ENCODE peak calls at places on chromosomes 2 and 18, in eight cellular contexts. R is GM23338, Q is prostate gland, H is Karpas-422, T is IMR-90, Y is SJSA1, B is K562, L is GM23248. X is an unnamed sample.

GRCh38 chr18:79797518-79798345 is at the start of gene KCNG2:
- DNase-seq in T (no peak), R (peak; percentile 67), Q (no peak), Y (no peak), H (no peak), B (no peak), L (peak; percentile 42), X (no peak)

GRCh38 chr2:241804326-241805276 is 4.4 kb upstream of the NEU4 start:
- DNase-seq in Q (no peak), Y (peak; percentile 41), T (no peak), B (peak; percentile 45), L (no peak), H (peak; percentile 69), R (peak; percentile 59), X (no peak)

GRCh38 chr2:159119652-159120257 is 151.3 kb downstream of the TANC1 start:
- DNase-seq in L (peak; percentile 52), R (no peak), H (no peak), T (peak; percentile 56), B (no peak), Q (no peak), Y (no peak), X (no peak)

GRCh38 chr2:186349508-186349907 is 136.6 kb upstream of the ZC3H15 start:
- DNase-seq in R (no peak), H (no peak), T (peak; percentile 90), Q (no peak), L (peak; percentile 80), B (no peak), Y (no peak), X (no peak)

GRCh38 chr2:175234153-175234552 is 52.6 kb upstream of the ATP5MC3 start:
- DNase-seq in Y (no peak), T (no peak), Q (peak; percentile 9), R (no peak), B (no peak), H (no peak), L (no peak), X (no peak)

GRCh38 chr2:207236156-207236935 is 70.6 kb upstream of the KLF7 start:
- DNase-seq in T (no peak), H (no peak), R (no peak), Y (no peak), B (no peak), Q (no peak), L (no peak), X (no peak)

GRCh38 chr2:239318790-239319189 is 82.0 kb downstream of the HDAC4 start:
- DNase-seq in R (no peak), Y (peak; percentile 29), B (peak; percentile 76), L (peak; percentile 55), T (peak; percentile 20), H (no peak), Q (no peak), X (no peak)

GRCh38 chr18:79644666-79645057 is 34.9 kb upstream of the CTDP1 start:
- DNase-seq in T (peak; percentile 74), B (no peak), Y (no peak), Q (no peak), L (no peak), H (no peak), R (no peak), X (no peak)

GRCh38 chr2:240237609-240238151 is 97.2 kb upstream of the OTOS start:
- DNase-seq in H (no peak), Q (no peak), Y (no peak), T (peak; percentile 85), R (no peak), B (no peak), L (peak; percentile 83), X (no peak)

GRCh38 chr18:76564117-76564516 is 69.1 kb upstream of the ZNF516 start:
- DNase-seq in T (peak; percentile 89), R (no peak), H (no peak), Q (no peak), L (peak; percentile 78), Y (no peak), B (no peak), X (no peak)

GRCh38 chr2:159130302-159130701 is 156.2 kb downstream of the WDSUB1 start:
- DNase-seq in H (no peak), Q (no peak), B (peak; percentile 40), Y (peak; percentile 58), R (no peak), L (no peak), T (no peak), X (no peak)

GRCh38 chr2:125858366-125858765 is 797.6 kb upstream of the GYPC start:
- DNase-seq in T (no peak), R (peak; percentile 9), B (no peak), Y (no peak), Q (no peak), H (no peak), L (no peak), X (no peak)

GRCh38 chr2:235492850-235493344 is 946 bp upstream of the AGAP1 start:
- DNase-seq in Y (no peak), T (no peak), H (no peak), R (peak; percentile 73), L (peak; percentile 26), Q (no peak), B (no peak), X (no peak)
- H3K4me3 ChIP-seq in Y (no peak overlapping the region), T (peak overlapping the region; percentile 99), H (no peak overlapping the region), R (peak overlapping the region; percentile 78), L (peak overlapping the region; percentile 78), Q (peak overlapping the region; percentile 63), B (no peak overlapping the region), X (peak overlapping the region; percentile 81)

GRCh38 chr2:71481111-71481510 is 27.8 kb downstream of the DYSF start:
- DNase-seq in L (no peak), R (no peak), Y (no peak), B (no peak), T (no peak), Q (no peak), H (no peak), X (no peak)
- H3K4me1 ChIP-seq in L (no peaks in the 10 kb centered on the region), R (no peaks in the 10 kb centered on the region), Y (peaks cover 15% of the 10 kb centered on the region), B (no peaks in the 10 kb centered on the region), T (no peaks in the 10 kb centered on the region), Q (no peaks in the 10 kb centered on the region), H (peaks cover 11% of the 10 kb centered on the region), X (peaks cover 2% of the 10 kb centered on the region)

DNA sequence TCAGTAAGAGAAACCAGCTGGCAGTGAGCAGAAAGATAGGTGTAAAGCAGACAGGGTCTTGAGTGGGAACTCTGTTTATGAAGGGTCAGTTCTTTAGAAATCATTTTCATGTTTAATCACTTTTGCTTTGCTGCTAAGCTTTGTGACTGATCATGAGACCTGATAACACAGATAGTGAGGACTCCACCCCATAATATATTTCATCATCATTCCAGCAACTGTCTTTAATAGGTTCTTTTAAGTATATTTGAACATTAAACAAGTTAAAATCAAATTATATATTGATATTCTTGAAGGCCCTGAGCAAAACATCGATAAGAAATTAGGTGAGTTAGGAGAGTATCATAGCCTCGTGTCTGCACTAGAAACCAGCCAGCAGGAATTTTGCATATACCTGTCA is 31.7 kb downstream of the HADHB start:
- DNase-seq in B (no peak), T (no peak), H (no peak), L (no peak), Q (no peak), R (no peak), Y (no peak), X (no peak)
- H3K36me3 ChIP-seq in B (peaks cover 72% of the 10 kb centered on the region), T (peaks cover 28% of the 10 kb centered on the region), H (peaks cover 16% of the 10 kb centered on the region), L (peaks cover 36% of the 10 kb centered on the region), Q (no peaks in the 10 kb centered on the region), R (peaks cover 15% of the 10 kb centered on the region), Y (peaks cover 51% of the 10 kb centered on the region), X (no peaks in the 10 kb centered on the region)

DNA sequence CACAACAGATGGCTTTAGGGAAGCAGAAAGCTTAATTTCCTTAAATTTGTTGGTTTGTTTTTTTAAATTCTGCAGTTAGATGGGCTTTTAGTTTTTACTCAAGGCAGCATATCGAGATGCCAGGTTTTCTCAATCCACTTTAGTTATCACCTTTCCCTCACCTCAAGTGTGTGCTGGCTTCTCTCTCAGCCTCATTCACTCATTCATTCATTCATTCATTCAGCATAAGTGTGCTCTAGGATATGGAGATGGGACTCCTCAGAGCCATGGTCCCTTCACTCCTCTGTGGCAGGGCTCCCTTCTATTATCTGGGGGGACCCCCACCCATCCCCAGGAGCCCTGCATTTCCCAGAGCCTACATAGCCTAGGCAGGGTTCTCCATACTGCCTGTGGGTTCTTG is 19.0 kb downstream of the VIL1 start:
- DNase-seq in Q (no peak), Y (no peak), B (no peak), L (no peak), H (peak; percentile 16), R (no peak), T (no peak), X (no peak)
- H3K4me3 ChIP-seq in Q (no peak overlapping the region), Y (no peak overlapping the region), B (no peak overlapping the region), L (no peak overlapping the region), H (no peak overlapping the region), R (no peak overlapping the region), T (no peak overlapping the region), X (no peak overlapping the region)

DNA sequence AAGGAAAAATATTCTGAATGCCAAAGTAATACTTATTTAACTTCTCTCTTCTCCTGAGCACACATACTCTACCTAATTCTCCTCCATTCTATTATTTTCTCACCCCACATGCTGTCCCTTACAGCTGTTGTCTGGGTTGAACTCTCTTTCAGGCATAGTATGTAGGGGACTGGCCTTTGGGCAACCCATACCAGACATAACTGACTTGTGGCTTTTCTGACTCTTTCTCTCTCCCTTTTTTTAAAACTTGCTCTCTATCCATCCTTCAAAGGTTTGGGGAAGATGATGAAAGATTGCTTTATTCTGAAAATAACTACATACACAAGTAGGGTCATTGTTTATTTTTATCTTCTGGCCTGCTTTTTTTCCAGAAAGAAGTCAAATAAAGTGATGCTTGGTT is 69.9 kb upstream of the NOSTRIN start:
- DNase-seq in L (no peak), Q (no peak), B (no peak), H (no peak), R (no peak), Y (no peak), T (no peak), X (no peak)
- H3K4me1 ChIP-seq in L (peaks cover 3% of the 10 kb centered on the region), Q (no peaks in the 10 kb centered on the region), B (no peaks in the 10 kb centered on the region), H (no peaks in the 10 kb centered on the region), R (peaks cover 25% of the 10 kb centered on the region), Y (no peaks in the 10 kb centered on the region), T (no peaks in the 10 kb centered on the region), X (peaks cover 1% of the 10 kb centered on the region)

DNA sequence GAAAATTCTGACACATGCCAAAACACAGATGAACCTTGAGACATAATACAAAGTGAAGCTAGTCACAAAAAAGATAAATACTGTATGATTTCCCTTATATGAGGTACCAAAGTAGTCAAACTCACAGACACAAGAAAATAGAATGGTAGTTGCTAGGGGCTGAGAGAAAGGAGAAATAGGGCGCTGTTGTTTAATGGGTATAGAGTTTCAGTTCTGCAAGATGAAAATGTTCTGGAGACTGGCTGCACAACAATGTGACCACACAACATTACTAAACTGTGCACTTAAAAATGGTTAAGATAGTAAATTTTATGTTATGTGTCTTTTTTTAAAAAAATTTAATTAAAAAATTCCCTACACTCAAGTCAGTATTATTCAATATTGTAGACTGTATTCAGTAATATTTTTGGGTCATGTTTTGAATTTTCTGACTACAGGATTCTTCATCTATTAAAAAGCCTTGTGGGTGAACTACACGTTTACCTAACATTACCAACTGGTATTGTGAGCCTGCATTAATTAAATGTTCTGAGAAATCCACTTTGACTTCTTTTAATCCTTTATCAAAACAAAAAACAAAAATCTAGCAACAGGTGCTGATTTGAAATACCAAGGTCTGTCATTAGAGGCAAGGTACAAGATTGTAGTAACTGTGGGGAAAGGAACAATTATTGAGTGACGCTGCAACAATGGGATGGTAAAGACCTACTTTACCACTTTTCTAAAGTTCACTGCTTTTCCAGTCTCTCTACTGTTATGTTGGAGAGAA is 140.8 kb upstream of the ZFP36L2 start:
- DNase-seq in B (no peak), Q (no peak), H (no peak), R (no peak), L (no peak), Y (no peak), T (no peak), X (no peak)
- H3K36me3 ChIP-seq in B (no peaks in the 10 kb centered on the region), Q (no peaks in the 10 kb centered on the region), H (no peaks in the 10 kb centered on the region), R (no peaks in the 10 kb centered on the region), L (no peaks in the 10 kb centered on the region), Y (no peaks in the 10 kb centered on the region), T (no peaks in the 10 kb centered on the region), X (no peaks in the 10 kb centered on the region)

GRCh38 chr18:7822435-7823425 is 255.6 kb downstream of the PTPRM start:
- DNase-seq in T (no peak), Y (no peak), L (no peak), B (no peak), H (no peak), R (no peak), Q (no peak), X (no peak)
- H3K4me3 ChIP-seq in T (no peak overlapping the region), Y (no peak overlapping the region), L (no peak overlapping the region), B (no peak overlapping the region), H (no peak overlapping the region), R (no peak overlapping the region), Q (no peak overlapping the region), X (no peak overlapping the region)

X was measured in iPS DF 6.9.